ENCODE peak calls at places on chromosomes 13 and 19, in five cellular contexts. Q is pons; O is stimulated activated CD8-positive, alpha-beta memory T cell treated with anti-CD3 and anti-CD28 coated beads, Interleukin-7, amount 100 ng/mL, for 4 hours; F is activated effector memory CD4-positive, alpha-beta T cell treated with anti-CD3 and anti-CD28 coated beads, Interleukin-2, amount 50 U/mL, for 16 hours; D is stimulated activated CD4-positive, alpha-beta T cell treated with anti-CD3 and anti-CD28 coated beads, Interleukin-1b, Interleukin-23, amount 100 ng/mL, for 1 hour. T is an unnamed sample.

GRCh38 chr19:51593138-51593890 is 22.2 kb downstream of the ZNF175 start:
- DNase-seq in O (no peak), D (no peak), F (no peak), Q (no peak), T (no peak)

GRCh38 chr13:38850868-38851626 is 139.6 kb downstream of the STOML3 start:
- DNase-seq in F (no peak), D (no peak), Q (no peak), O (no peak), T (no peak)

GRCh38 chr19:3041302-3041701 is 12.2 kb upstream of the TLE2 start:
- DNase-seq in D (no peak), O (no peak), Q (no peak), F (no peak), T (no peak)

GRCh38 chr19:13610042-13610691 is 103.9 kb upstream of the CACNA1A start:
- DNase-seq in O (no peak), Q (no peak), F (no peak), D (no peak), T (no peak)

GRCh38 chr13:57877596-57877995 is 246.1 kb downstream of the PCDH17 start:
- DNase-seq in F (no peak), D (no peak), Q (no peak), O (no peak), T (no peak)

GRCh38 chr13:100600461-100600860 is 11.9 kb upstream of the GGACT start:
- DNase-seq in F (no peak), Q (no peak), D (no peak), O (no peak), T (no peak)

GRCh38 chr13:29676941-29677452 is 81.5 kb upstream of the SLC7A1 start:
- DNase-seq in Q (no peak), D (no peak), F (no peak), O (no peak), T (peak)

GRCh38 chr13:44936246-44936645 is 53.0 kb downstream of the NUFIP1 start:
- DNase-seq in F (no peak), O (no peak), Q (no peak), D (no peak), T (no peak)

GRCh38 chr13:111993701-111994100 is 73.2 kb upstream of the SOX1 start:
- DNase-seq in F (no peak), O (no peak), D (no peak), Q (no peak), T (no peak)

GRCh38 chr13:32001392-32001768 is 30.2 kb upstream of the FRY start:
- DNase-seq in D (no peak), Q (no peak), F (no peak), O (no peak), T (no peak)

T was measured in keratinocyte.